ENCODE peak calls at places on chromosomes 7 and 10, in six cellular contexts. F is NCI-H460; G is CD4-positive, alpha-beta memory T cell; K is body of pancreas; O is non-pigmented ciliary epithelial cell; M is BE2C. E is an unnamed sample.

GRCh38 chr10:114043532-114044250 is at the start of gene ADRB1:
- DNase-seq in F (peak), O (no peak), M (peak), K (peak), G (no peak), E (peak)

GRCh38 chr7:117004899-117005298 is 51.6 kb downstream of the ST7 start:
- DNase-seq in G (no peak), M (no peak), O (no peak), F (no peak), K (no peak), E (no peak)

GRCh38 chr7:27238979-27239779 is 3.4 kb upstream of the EVX1 start:
- DNase-seq in M (no peak), O (no peak), F (no peak), G (no peak), K (no peak), E (peak)

GRCh38 chr10:3924344-3924743 is 139.3 kb upstream of the KLF6 start:
- DNase-seq in K (no peak), F (no peak), M (no peak), O (peak), G (no peak), E (no peak)

GRCh38 chr10:105650311-105650710 is 1009.2 kb downstream of the SORCS3 start:
- DNase-seq in F (no peak), G (no peak), M (no peak), K (no peak), O (no peak), E (peak)

GRCh38 chr10:93742633-93743349 is 14.9 kb upstream of the LGI1 start:
- DNase-seq in O (no peak), K (no peak), M (no peak), G (no peak), F (no peak), E (no peak)

GRCh38 chr7:32461484-32461883 is 28.7 kb downstream of the LSM5 start:
- DNase-seq in K (no peak), M (no peak), G (no peak), O (no peak), F (no peak), E (no peak)

GRCh38 chr10:63919576-63920279 is 398.5 kb downstream of the REEP3 start:
- DNase-seq in G (no peak), M (no peak), K (no peak), O (no peak), F (no peak), E (no peak)

GRCh38 chr10:103610083-103610472 is 116.6 kb downstream of the NEURL1 start:
- DNase-seq in M (peak), F (no peak), K (no peak), G (no peak), O (no peak), E (no peak)

E was measured in GM23338.